ENCODE peak calls at places on chromosomes 3 and 15, in six cellular contexts. D, F, R, Q, V and Z are unnamed samples.
A peak's percentile ranks its signal among the peaks of the same experiment; 100 is the strongest.

GRCh38 chr3:9947025-9947995 is 4.9 kb downstream of the PRRT3 start:
- DNase-seq in R (no peak), Q (peak; percentile 76), V (no peak), D (no peak), F (no peak), Z (no peak)

GRCh38 chr15:31306426-31307269 is 20.0 kb upstream of the KLF13 start:
- DNase-seq in D (no peak), V (no peak), F (peak; percentile 91), Q (no peak), R (no peak), Z (no peak)

GRCh38 chr3:129461022-129461421 is 21.0 kb downstream of the IFT122 start:
- DNase-seq in Q (no peak), F (no peak), V (no peak), R (no peak), D (no peak), Z (no peak)

GRCh38 chr3:52477076-52477895 is 17.9 kb upstream of the STAB1 start:
- DNase-seq in Q (no peak), F (no peak), R (no peak), V (no peak), D (no peak), Z (no peak)

GRCh38 chr15:40782609-40783227 is 12.9 kb downstream of the C15orf62 start:
- DNase-seq in F (peak; percentile 46), V (no peak), R (peak; percentile 40), D (peak; percentile 64), Q (peak; percentile 62), Z (peak; percentile 68)

GRCh38 chr3:127735767-127736693 is 63.3 kb downstream of the ABTB1 start:
- DNase-seq in R (no peak), F (no peak), D (peak; percentile 44), V (peak; percentile 85), Q (no peak), Z (peak; percentile 53)

GRCh38 chr3:113867506-113867905 is 28.9 kb downstream of the GRAMD1C start:
- DNase-seq in D (no peak), R (no peak), Q (no peak), F (no peak), V (no peak), Z (no peak)

GRCh38 chr3:109337393-109337792 is at the start of gene DPPA4:
- DNase-seq in V (no peak), F (no peak), Q (no peak), R (no peak), D (no peak), Z (no peak)

GRCh38 chr3:53062905-53063304 is 17.0 kb upstream of the SFMBT1 start:
- DNase-seq in R (no peak), D (no peak), F (no peak), V (no peak), Q (no peak), Z (no peak)

GRCh38 chr3:94345101-94345500 is 282.2 kb downstream of the NSUN3 start:
- DNase-seq in D (no peak), R (no peak), F (no peak), V (no peak), Q (no peak), Z (no peak)

GRCh38 chr3:104763007-104763406 is 603.7 kb upstream of the ALCAM start:
- DNase-seq in F (no peak), V (no peak), D (no peak), R (no peak), Q (no peak), Z (no peak)

GRCh38 chr3:151410891-151411559 is 26.5 kb upstream of the P2RY12 start:
- DNase-seq in V (no peak), F (no peak), D (no peak), R (no peak), Q (no peak), Z (no peak)

GRCh38 chr3:162602619-162603018 is 1106.0 kb downstream of the OTOL1 start:
- DNase-seq in V (no peak), F (no peak), D (no peak), Q (no peak), R (no peak), Z (no peak)

GRCh38 chr3:129001101-129001816 is at the start of gene EFCC1:
- DNase-seq in R (peak; percentile 56), F (no peak), D (no peak), V (no peak), Q (no peak), Z (no peak)

GRCh38 chr3:176167272-176167671 is 1030.0 kb downstream of the TBL1XR1 start:
- DNase-seq in F (no peak), V (no peak), Q (no peak), R (no peak), D (no peak), Z (no peak)

GRCh38 chr3:194097141-194097880 is 38.6 kb upstream of the HES1 start:
- DNase-seq in R (no peak), V (no peak), Q (no peak), D (no peak), F (no peak), Z (no peak)

GRCh38 chr15:60548101-60548500 is 69.2 kb upstream of the ICE2 start:
- DNase-seq in R (no peak), V (peak; percentile 85), F (no peak), D (peak; percentile 32), Q (no peak), Z (peak; percentile 13)

GRCh38 chr3:104810896-104811295 is 555.8 kb upstream of the ALCAM start:
- DNase-seq in V (no peak), D (no peak), F (no peak), Q (no peak), R (no peak), Z (no peak)

GRCh38 chr3:141933421-141934300 is 57.2 kb downstream of the ATP1B3 start:
- DNase-seq in F (no peak), Q (no peak), V (no peak), D (no peak), R (no peak), Z (no peak)

GRCh38 chr3:189324538-189325138 is 152.9 kb downstream of the TPRG1 start:
- DNase-seq in V (peak; percentile 94), F (no peak), D (peak; percentile 7), Q (peak; percentile 85), R (no peak), Z (peak; percentile 20)

GRCh38 chr3:120182613-120183524 is 88.6 kb upstream of the GSK3B start:
- DNase-seq in D (no peak), F (no peak), Q (no peak), R (no peak), V (no peak), Z (no peak)

GRCh38 chr3:139204756-139205155 is 139.1 kb upstream of the MRPS22 start:
- DNase-seq in R (no peak), V (no peak), Q (no peak), F (no peak), D (no peak), Z (no peak)

GRCh38 chr3:124881976-124882697 is 5.0 kb downstream of the ITGB5 start:
- DNase-seq in F (no peak), D (no peak), R (no peak), V (no peak), Q (no peak), Z (no peak)

GRCh38 chr3:31562525-31562924 is 29.8 kb downstream of the STT3B start:
- DNase-seq in F (peak; percentile 43), R (no peak), D (no peak), V (no peak), Q (no peak), Z (no peak)

GRCh38 chr3:45273681-45274515 is 47.8 kb upstream of the TMEM158 start:
- DNase-seq in V (no peak), F (no peak), D (no peak), Q (no peak), R (peak; percentile 79), Z (no peak)

GRCh38 chr3:187292186-187292585 is 649 bp upstream of the MASP1 start:
- DNase-seq in D (no peak), R (no peak), Q (no peak), F (no peak), V (no peak), Z (no peak)

GRCh38 chr15:57138260-57138895 is 219.9 kb downstream of the TCF12 start:
- DNase-seq in F (peak; percentile 41), R (peak; percentile 44), D (no peak), V (no peak), Q (peak; percentile 34), Z (no peak)

GRCh38 chr15:38758001-38758400 is 193.4 kb upstream of the RASGRP1 start:
- DNase-seq in R (no peak), F (no peak), D (no peak), Q (no peak), V (no peak), Z (no peak)

GRCh38 chr3:101077361-101078011 is 84.3 kb upstream of the ABI3BP start:
- DNase-seq in D (no peak), F (no peak), V (no peak), R (no peak), Q (no peak), Z (no peak)

GRCh38 chr3:164673738-164674137 is 404.6 kb downstream of the SI start:
- DNase-seq in V (no peak), D (no peak), R (no peak), F (no peak), Q (peak; percentile 4), Z (no peak)

GRCh38 chr3:169387751-169388696 is 275.5 kb downstream of the MECOM start:
- DNase-seq in R (no peak), D (no peak), V (no peak), F (no peak), Q (peak; percentile 20), Z (no peak)

DNA sequence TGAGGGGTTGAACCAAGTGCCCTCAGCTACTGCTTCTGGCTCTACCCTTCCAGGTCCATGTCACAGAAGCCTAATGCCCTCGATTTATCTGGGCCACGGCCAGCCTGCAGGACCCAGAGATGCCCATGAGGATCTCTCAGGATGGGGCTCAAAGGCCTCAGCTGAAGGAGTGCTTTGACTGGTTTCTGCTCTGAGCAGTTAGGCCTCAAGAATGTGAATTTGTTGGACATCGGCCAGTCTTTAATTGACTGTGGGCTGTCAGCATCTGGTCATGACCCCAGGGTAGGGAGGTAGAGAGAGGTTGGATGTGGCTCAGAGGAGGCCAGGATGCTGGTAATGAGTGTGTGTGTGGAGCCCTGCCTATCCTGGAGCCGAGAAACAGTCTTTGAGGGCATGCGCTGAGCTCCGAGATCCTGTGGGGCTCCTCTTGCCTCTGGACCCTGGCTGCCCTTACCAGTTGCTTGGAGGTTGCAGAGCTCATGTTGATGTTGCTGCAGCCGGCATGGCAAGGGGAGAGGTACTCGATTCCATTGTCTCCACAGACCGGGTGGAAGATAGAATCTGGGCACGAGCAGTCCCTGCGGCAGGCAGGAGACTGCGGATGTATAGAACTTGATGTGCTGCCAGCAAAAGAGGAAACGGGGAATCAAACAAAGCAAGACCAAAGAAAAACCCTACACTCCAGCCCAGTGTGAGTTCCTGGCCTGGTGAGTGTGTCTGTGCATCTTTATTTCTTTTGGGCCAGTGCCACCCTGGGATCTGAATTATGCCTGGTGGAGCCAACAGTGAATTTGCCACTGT is 49.2 kb upstream of the RAB6B start:
- DNase-seq in V (no peak), D (no peak), Q (no peak), R (no peak), F (no peak), Z (no peak)
- TF ChIP-seq POLR2AphosphoS5 in V (no peak), D (no peak), Q (no peak), R (no peak), F (no peak), Z (no peak)

GRCh38 chr15:42046597-42046996 is 25.8 kb upstream of the PLA2G4E start:
- DNase-seq in D (no peak), F (no peak), Q (peak; percentile 54), V (no peak), R (no peak), Z (no peak)
- TF ChIP-seq TAF1 in D (no peak), F (no peak), Q (no peak), V (no peak), R (no peak), Z (no peak)

GRCh38 chr3:67654099-67654831 is at the start of gene SUCLG2:
- DNase-seq in F (peak; percentile 70), Q (peak; percentile 71), D (peak; percentile 42), V (no peak), R (peak; percentile 71), Z (peak; percentile 40)
- TF ChIP-seq POLR2A in F (peak; percentile 73), Q (peak; percentile 82), D (peak; percentile 84), V (peak; percentile 93), R (peak; percentile 80), Z (peak; percentile 88)

GRCh38 chr15:90557651-90558084 is 27.9 kb downstream of the CRTC3 start:
- DNase-seq in Q (no peak), R (no peak), V (no peak), D (no peak), F (no peak), Z (no peak)
- TF ChIP-seq POLR2AphosphoS5 in Q (no peak), R (no peak), V (no peak), D (no peak), F (no peak), Z (no peak)